ENCODE peak calls at places on chromosomes 11 and 22, in four cellular contexts. One of them, this sample, is unnamed.
A peak's percentile ranks its signal among the peaks of the same experiment; 100 is the strongest.

GRCh38 chr11:20618083-20618482 is 18.7 kb downstream of the SLC6A5 start:
- DNase-seq in NCI-H1092: no peak
- DNase-seq in SK-N-DZ: no peak
- DNase-seq in amniotic stem cell: no peak
- DNase-seq in this sample: no peak

GRCh38 chr22:20607157-20607907 is 99.9 kb downstream of the MED15 start:
- DNase-seq in NCI-H1092: no peak
- DNase-seq in SK-N-DZ: no peak
- DNase-seq in amniotic stem cell: no peak
- DNase-seq in this sample: no peak

GRCh38 chr11:56906683-56907148 is 82.0 kb upstream of the OR5AK2 start:
- DNase-seq in NCI-H1092: no peak
- DNase-seq in SK-N-DZ: no peak
- DNase-seq in amniotic stem cell: no peak
- DNase-seq in this sample: no peak

GRCh38 chr22:20424937-20425587 is 12.6 kb downstream of the SCARF2 start:
- DNase-seq in NCI-H1092: no peak
- DNase-seq in SK-N-DZ: no peak
- DNase-seq in amniotic stem cell: no peak
- DNase-seq in this sample: no peak

GRCh38 chr22:39739338-39740027 is 154.1 kb downstream of the ENTHD1 start:
- DNase-seq in NCI-H1092: no peak
- DNase-seq in SK-N-DZ: no peak
- DNase-seq in amniotic stem cell: no peak
- DNase-seq in this sample: no peak

GRCh38 chr22:32803020-32803758 is 1.7 kb downstream of the TIMP3 start:
- DNase-seq in NCI-H1092: no peak
- DNase-seq in SK-N-DZ: no peak
- DNase-seq in amniotic stem cell: peak; percentile 57
- DNase-seq in this sample: no peak

GRCh38 chr11:107898270-107898669 is 30.0 kb upstream of the RAB39A start:
- DNase-seq in NCI-H1092: no peak
- DNase-seq in SK-N-DZ: no peak
- DNase-seq in amniotic stem cell: no peak
- DNase-seq in this sample: peak; percentile 13

GRCh38 chr22:19998232-19998951 is 18.2 kb downstream of the ARVCF start:
- DNase-seq in NCI-H1092: no peak
- DNase-seq in SK-N-DZ: no peak
- DNase-seq in amniotic stem cell: no peak
- DNase-seq in this sample: no peak

GRCh38 chr11:116687458-116688201 is 85.2 kb downstream of the BUD13 start:
- DNase-seq in NCI-H1092: peak; percentile 49
- DNase-seq in SK-N-DZ: no peak
- DNase-seq in amniotic stem cell: no peak
- DNase-seq in this sample: no peak

GRCh38 chr22:27474711-27475547 is 326.6 kb downstream of the MN1 start:
- DNase-seq in NCI-H1092: no peak
- DNase-seq in SK-N-DZ: no peak
- DNase-seq in amniotic stem cell: peak; percentile 77
- DNase-seq in this sample: peak; percentile 68

GRCh38 chr22:25134028-25134427 is 65.6 kb upstream of the CRYBB3 start:
- DNase-seq in NCI-H1092: peak; percentile 28
- DNase-seq in SK-N-DZ: no peak
- DNase-seq in amniotic stem cell: no peak
- DNase-seq in this sample: peak; percentile 59

GRCh38 chr11:789951-790350 is at the start of gene CEND1:
- DNase-seq in NCI-H1092: peak; percentile 30
- DNase-seq in SK-N-DZ: peak; percentile 72
- DNase-seq in amniotic stem cell: no peak
- DNase-seq in this sample: no peak

GRCh38 chr11:834371-835316 is 1.9 kb downstream of the CD151 start:
- DNase-seq in NCI-H1092: no peak
- DNase-seq in SK-N-DZ: no peak
- DNase-seq in amniotic stem cell: peak; percentile 73
- DNase-seq in this sample: peak; percentile 66

GRCh38 chr22:23697031-23697970 is 6.5 kb downstream of the RGL4 start:
- DNase-seq in NCI-H1092: no peak
- DNase-seq in SK-N-DZ: no peak
- DNase-seq in amniotic stem cell: no peak
- DNase-seq in this sample: no peak

GRCh38 chr11:14045417-14045816 is 82.9 kb downstream of the SPON1 start:
- DNase-seq in NCI-H1092: no peak
- DNase-seq in SK-N-DZ: no peak
- DNase-seq in amniotic stem cell: no peak
- DNase-seq in this sample: no peak

This sample was measured in pulmonary artery endothelial cell.